ENCODE peak calls at places on chromosomes 4 and X, in four cellular contexts. X is IMR-90, G is cardiac muscle cell, I is HepG2. L is an unnamed sample.

GRCh38 chr4:140567722-140568121 is 1.0 kb downstream of the UCP1 start:
- DNase-seq in X (no peak), I (no peak), G (peak), L (peak)

GRCh38 chrX:19177710-19178109 is 55.4 kb upstream of the ADGRG2 start:
- DNase-seq in I (no peak), X (no peak), G (no peak), L (no peak)

GRCh38 chr4:632391-632790 is 7.0 kb downstream of the PDE6B start:
- DNase-seq in G (no peak), X (no peak), I (no peak), L (no peak)

GRCh38 chr4:91527056-91527455 is 776.7 kb upstream of the GRID2 start:
- DNase-seq in X (no peak), G (no peak), I (no peak), L (no peak)

GRCh38 chr4:70737409-70737808 is 15.6 kb downstream of the RUFY3 start:
- DNase-seq in G (no peak), X (no peak), I (no peak), L (no peak)

GRCh38 chr4:69196209-69196965 is 18.2 kb downstream of the UGT2B11 start:
- DNase-seq in G (no peak), I (no peak), X (no peak), L (no peak)

GRCh38 chr4:78525559-78525958 is 26.0 kb upstream of the ANXA3 start:
- DNase-seq in X (no peak), I (no peak), G (no peak), L (no peak)

GRCh38 chr4:165720411-165721082 is 152.5 kb upstream of the TLL1 start:
- DNase-seq in X (no peak), I (no peak), G (no peak), L (no peak)

GRCh38 chrX:23699636-23700194 is 32.4 kb downstream of the PRDX4 start:
- DNase-seq in G (peak), X (peak), I (no peak), L (peak)

GRCh38 chrX:118525146-118525725 is 29.6 kb downstream of the DOCK11 start:
- DNase-seq in G (no peak), X (no peak), I (no peak), L (no peak)

GRCh38 chrX:118528089-118528753 is 32.6 kb downstream of the DOCK11 start:
- DNase-seq in X (no peak), G (no peak), I (no peak), L (no peak)

GRCh38 chrX:118534716-118535493 is 39.3 kb downstream of the DOCK11 start:
- DNase-seq in I (no peak), G (peak), X (no peak), L (peak)

GRCh38 chrX:118526149-118526548 is 30.5 kb downstream of the DOCK11 start:
- DNase-seq in G (peak), I (no peak), X (no peak), L (peak)

GRCh38 chrX:118530537-118530936 is 34.9 kb downstream of the DOCK11 start:
- DNase-seq in X (peak), G (no peak), I (no peak), L (peak)
- H3K4me3 ChIP-seq in X (no peak), G (no peak), I (no peak), L (no peak)

DNA sequence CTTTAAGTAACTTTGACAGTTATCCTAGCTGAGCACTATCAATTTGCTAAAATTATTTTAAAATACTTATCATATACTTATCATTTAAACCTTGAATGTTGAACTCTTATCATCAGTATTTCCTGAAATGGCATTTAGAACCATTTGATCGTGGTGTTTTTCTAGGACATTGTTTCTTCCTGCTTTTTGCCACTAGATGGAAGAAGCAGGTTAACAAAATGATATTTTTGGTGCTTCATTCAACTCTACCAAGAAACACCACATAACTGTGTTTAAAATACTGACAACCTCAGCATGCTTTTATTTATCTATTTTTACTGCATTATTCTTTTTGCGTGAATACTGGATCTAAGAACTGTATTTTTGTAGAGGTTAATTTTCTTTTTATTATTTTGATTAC is 44.6 kb downstream of the C4orf33 start:
- DNase-seq in X (no peak), G (no peak), I (no peak), L (peak)
- TF ChIP-seq CTCF in X (no peak), G (no peak), I (no peak), L (peak)

GRCh38 chr4:184815046-184815877 is 10.5 kb downstream of the ACSL1 start:
- DNase-seq in G (peak), X (peak), I (peak), L (peak)
- H3K4me3 ChIP-seq in G (no peak), X (no peak), I (peak), L (peak)

GRCh38 chr4:149311076-149311475 is 504.6 kb downstream of the IQCM start:
- DNase-seq in G (no peak), X (no peak), I (no peak), L (no peak)
- TF ChIP-seq CTCF in G (no peak), X (no peak), I (no peak), L (no peak)

L was measured in choroid plexus epithelial cell.